ENCODE peak calls at places on chromosomes 1 and 21, in four cellular contexts. X, A, N and L are unnamed samples.

GRCh38 chr1:179083031-179083345 is 1.1 kb downstream of the TOR3A start:
- DNase-seq in X (no peak), A (no peak), N (no peak), L (no peak)

GRCh38 chr21:26715878-26716506 is 129.2 kb downstream of the ADAMTS1 start:
- DNase-seq in X (peak), A (peak), N (no peak), L (peak)

GRCh38 chr1:204587621-204588020 is 71.4 kb downstream of the MDM4 start:
- DNase-seq in X (no peak), A (no peak), N (no peak), L (no peak)

GRCh38 chr1:155044812-155045690 is 6.1 kb upstream of the ADAM15 start:
- DNase-seq in X (peak), A (peak), N (peak), L (peak)

GRCh38 chr1:170063109-170063826 is 11.2 kb downstream of the KIFAP3 start:
- DNase-seq in X (no peak), A (peak), N (no peak), L (no peak)

GRCh38 chr21:42234464-42235241 is 15.7 kb downstream of the ABCG1 start:
- DNase-seq in X (peak), A (peak), N (peak), L (peak)

GRCh38 chr1:231172411-231172810 is 10.6 kb downstream of the TRIM67 start:
- DNase-seq in X (no peak), A (peak), N (no peak), L (no peak)

GRCh38 chr1:56397811-56398231 is 181.5 kb downstream of the PLPP3 start:
- DNase-seq in X (no peak), A (peak), N (no peak), L (no peak)

GRCh38 chr1:61337981-61338848 is 255.9 kb downstream of the NFIA start:
- DNase-seq in X (peak), A (peak), N (no peak), L (peak)